ENCODE peak calls at places on chromosomes 11 and 22, in nine cellular contexts. One of them, this sample, is unnamed.

GRCh38 chr11:77035580-77035979 is 1.4 kb downstream of the B3GNT6 start:
- DNase-seq in endothelial cell: no peak
- DNase-seq in stimulated activated CD4-positive, alpha-beta T cell treated with anti-CD3 and anti-CD28 coated beads, Interleukin-1b, Interleukin-23, amount 100 ng/mL, for 24 hours: no peak
- DNase-seq in heart left ventricle: no peak
- DNase-seq in cardiac fibroblast: no peak
- DNase-seq in MM.1S: no peak
- DNase-seq in RWPE1: peak; percentile 54
- DNase-seq in K562: no peak
- DNase-seq in activated T-cell treated with anti-CD3 and anti-CD28 coated beads, Interleukin-2, amount 50 U/mL, for 24 hours: no peak
- DNase-seq in this sample: no peak

GRCh38 chr11:99197477-99197876 is 176.7 kb downstream of the CNTN5 start:
- DNase-seq in endothelial cell: no peak
- DNase-seq in stimulated activated CD4-positive, alpha-beta T cell treated with anti-CD3 and anti-CD28 coated beads, Interleukin-1b, Interleukin-23, amount 100 ng/mL, for 24 hours: no peak
- DNase-seq in heart left ventricle: no peak
- DNase-seq in cardiac fibroblast: no peak
- DNase-seq in MM.1S: no peak
- DNase-seq in RWPE1: no peak
- DNase-seq in K562: no peak
- DNase-seq in activated T-cell treated with anti-CD3 and anti-CD28 coated beads, Interleukin-2, amount 50 U/mL, for 24 hours: no peak
- DNase-seq in this sample: no peak

GRCh38 chr11:40281055-40281580 is 1178.3 kb downstream of the LRRC4C start:
- DNase-seq in endothelial cell: no peak
- DNase-seq in stimulated activated CD4-positive, alpha-beta T cell treated with anti-CD3 and anti-CD28 coated beads, Interleukin-1b, Interleukin-23, amount 100 ng/mL, for 24 hours: no peak
- DNase-seq in heart left ventricle: no peak
- DNase-seq in cardiac fibroblast: peak; percentile 13
- DNase-seq in MM.1S: no peak
- DNase-seq in RWPE1: no peak
- DNase-seq in K562: no peak
- DNase-seq in activated T-cell treated with anti-CD3 and anti-CD28 coated beads, Interleukin-2, amount 50 U/mL, for 24 hours: no peak
- DNase-seq in this sample: no peak

GRCh38 chr11:66704659-66705360 is 24.2 kb downstream of the SPTBN2 start:
- DNase-seq in endothelial cell: no peak
- DNase-seq in stimulated activated CD4-positive, alpha-beta T cell treated with anti-CD3 and anti-CD28 coated beads, Interleukin-1b, Interleukin-23, amount 100 ng/mL, for 24 hours: no peak
- DNase-seq in heart left ventricle: no peak
- DNase-seq in cardiac fibroblast: no peak
- DNase-seq in MM.1S: no peak
- DNase-seq in RWPE1: no peak
- DNase-seq in K562: no peak
- DNase-seq in activated T-cell treated with anti-CD3 and anti-CD28 coated beads, Interleukin-2, amount 50 U/mL, for 24 hours: no peak
- DNase-seq in this sample: no peak

GRCh38 chr22:37544955-37545702 is 15.2 kb upstream of the CDC42EP1 start:
- DNase-seq in endothelial cell: peak; percentile 90
- DNase-seq in stimulated activated CD4-positive, alpha-beta T cell treated with anti-CD3 and anti-CD28 coated beads, Interleukin-1b, Interleukin-23, amount 100 ng/mL, for 24 hours: peak; percentile 39
- DNase-seq in heart left ventricle: peak; percentile 75
- DNase-seq in cardiac fibroblast: peak; percentile 83
- DNase-seq in MM.1S: peak; percentile 48
- DNase-seq in RWPE1: no peak
- DNase-seq in K562: peak; percentile 72
- DNase-seq in activated T-cell treated with anti-CD3 and anti-CD28 coated beads, Interleukin-2, amount 50 U/mL, for 24 hours: peak; percentile 63
- DNase-seq in this sample: no peak

GRCh38 chr11:11708256-11708655 is 86.5 kb upstream of the GALNT18 start:
- DNase-seq in endothelial cell: no peak
- DNase-seq in stimulated activated CD4-positive, alpha-beta T cell treated with anti-CD3 and anti-CD28 coated beads, Interleukin-1b, Interleukin-23, amount 100 ng/mL, for 24 hours: no peak
- DNase-seq in heart left ventricle: no peak
- DNase-seq in cardiac fibroblast: no peak
- DNase-seq in MM.1S: no peak
- DNase-seq in RWPE1: no peak
- DNase-seq in K562: no peak
- DNase-seq in activated T-cell treated with anti-CD3 and anti-CD28 coated beads, Interleukin-2, amount 50 U/mL, for 24 hours: no peak
- DNase-seq in this sample: no peak

GRCh38 chr11:76208438-76208828 is 2.1 kb upstream of the WNT11 start:
- DNase-seq in endothelial cell: no peak
- DNase-seq in stimulated activated CD4-positive, alpha-beta T cell treated with anti-CD3 and anti-CD28 coated beads, Interleukin-1b, Interleukin-23, amount 100 ng/mL, for 24 hours: no peak
- DNase-seq in heart left ventricle: no peak
- DNase-seq in cardiac fibroblast: no peak
- DNase-seq in MM.1S: no peak
- DNase-seq in RWPE1: no peak
- DNase-seq in K562: no peak
- DNase-seq in activated T-cell treated with anti-CD3 and anti-CD28 coated beads, Interleukin-2, amount 50 U/mL, for 24 hours: no peak
- DNase-seq in this sample: no peak

GRCh38 chr22:46079861-46080821 is 70.2 kb upstream of the PPARA start:
- DNase-seq in endothelial cell: no peak
- DNase-seq in stimulated activated CD4-positive, alpha-beta T cell treated with anti-CD3 and anti-CD28 coated beads, Interleukin-1b, Interleukin-23, amount 100 ng/mL, for 24 hours: no peak
- DNase-seq in heart left ventricle: peak; percentile 75
- DNase-seq in cardiac fibroblast: no peak
- DNase-seq in MM.1S: no peak
- DNase-seq in RWPE1: peak; percentile 52
- DNase-seq in K562: no peak
- DNase-seq in activated T-cell treated with anti-CD3 and anti-CD28 coated beads, Interleukin-2, amount 50 U/mL, for 24 hours: no peak
- DNase-seq in this sample: no peak

GRCh38 chr22:30362632-30363281 is 6.0 kb downstream of the CCDC157 start:
- DNase-seq in endothelial cell: no peak
- DNase-seq in stimulated activated CD4-positive, alpha-beta T cell treated with anti-CD3 and anti-CD28 coated beads, Interleukin-1b, Interleukin-23, amount 100 ng/mL, for 24 hours: no peak
- DNase-seq in heart left ventricle: no peak
- DNase-seq in cardiac fibroblast: no peak
- DNase-seq in MM.1S: no peak
- DNase-seq in RWPE1: no peak
- DNase-seq in K562: peak; percentile 47
- DNase-seq in activated T-cell treated with anti-CD3 and anti-CD28 coated beads, Interleukin-2, amount 50 U/mL, for 24 hours: no peak
- DNase-seq in this sample: no peak

GRCh38 chr11:26930518-26931247 is 63.2 kb upstream of the FIBIN start:
- DNase-seq in endothelial cell: no peak
- DNase-seq in stimulated activated CD4-positive, alpha-beta T cell treated with anti-CD3 and anti-CD28 coated beads, Interleukin-1b, Interleukin-23, amount 100 ng/mL, for 24 hours: no peak
- DNase-seq in heart left ventricle: no peak
- DNase-seq in cardiac fibroblast: no peak
- DNase-seq in MM.1S: no peak
- DNase-seq in RWPE1: no peak
- DNase-seq in K562: no peak
- DNase-seq in activated T-cell treated with anti-CD3 and anti-CD28 coated beads, Interleukin-2, amount 50 U/mL, for 24 hours: no peak
- DNase-seq in this sample: no peak

GRCh38 chr11:126393143-126393542 is 37.7 kb downstream of the ST3GAL4 start:
- DNase-seq in endothelial cell: no peak
- DNase-seq in stimulated activated CD4-positive, alpha-beta T cell treated with anti-CD3 and anti-CD28 coated beads, Interleukin-1b, Interleukin-23, amount 100 ng/mL, for 24 hours: no peak
- DNase-seq in heart left ventricle: no peak
- DNase-seq in cardiac fibroblast: no peak
- DNase-seq in MM.1S: no peak
- DNase-seq in RWPE1: no peak
- DNase-seq in K562: no peak
- DNase-seq in activated T-cell treated with anti-CD3 and anti-CD28 coated beads, Interleukin-2, amount 50 U/mL, for 24 hours: no peak
- DNase-seq in this sample: no peak

GRCh38 chr11:126122863-126123262 is 60.2 kb upstream of the CDON start:
- DNase-seq in endothelial cell: no peak
- DNase-seq in stimulated activated CD4-positive, alpha-beta T cell treated with anti-CD3 and anti-CD28 coated beads, Interleukin-1b, Interleukin-23, amount 100 ng/mL, for 24 hours: no peak
- DNase-seq in heart left ventricle: no peak
- DNase-seq in cardiac fibroblast: no peak
- DNase-seq in MM.1S: no peak
- DNase-seq in RWPE1: no peak
- DNase-seq in K562: no peak
- DNase-seq in activated T-cell treated with anti-CD3 and anti-CD28 coated beads, Interleukin-2, amount 50 U/mL, for 24 hours: no peak
- DNase-seq in this sample: no peak

GRCh38 chr11:83862691-83863090 is 576.5 kb upstream of the CCDC90B start:
- DNase-seq in endothelial cell: no peak
- DNase-seq in stimulated activated CD4-positive, alpha-beta T cell treated with anti-CD3 and anti-CD28 coated beads, Interleukin-1b, Interleukin-23, amount 100 ng/mL, for 24 hours: no peak
- DNase-seq in heart left ventricle: no peak
- DNase-seq in cardiac fibroblast: no peak
- DNase-seq in MM.1S: no peak
- DNase-seq in RWPE1: no peak
- DNase-seq in K562: no peak
- DNase-seq in activated T-cell treated with anti-CD3 and anti-CD28 coated beads, Interleukin-2, amount 50 U/mL, for 24 hours: no peak
- DNase-seq in this sample: no peak

GRCh38 chr11:128502736-128503135 is 84.6 kb downstream of the ETS1 start:
- DNase-seq in endothelial cell: no peak
- DNase-seq in stimulated activated CD4-positive, alpha-beta T cell treated with anti-CD3 and anti-CD28 coated beads, Interleukin-1b, Interleukin-23, amount 100 ng/mL, for 24 hours: no peak
- DNase-seq in heart left ventricle: no peak
- DNase-seq in cardiac fibroblast: peak; percentile 88
- DNase-seq in MM.1S: no peak
- DNase-seq in RWPE1: peak; percentile 35
- DNase-seq in K562: no peak
- DNase-seq in activated T-cell treated with anti-CD3 and anti-CD28 coated beads, Interleukin-2, amount 50 U/mL, for 24 hours: no peak
- DNase-seq in this sample: no peak

GRCh38 chr11:37762079-37762478 is 1164.0 kb upstream of the RAG2 start:
- DNase-seq in endothelial cell: no peak
- DNase-seq in stimulated activated CD4-positive, alpha-beta T cell treated with anti-CD3 and anti-CD28 coated beads, Interleukin-1b, Interleukin-23, amount 100 ng/mL, for 24 hours: no peak
- DNase-seq in heart left ventricle: no peak
- DNase-seq in cardiac fibroblast: no peak
- DNase-seq in MM.1S: no peak
- DNase-seq in RWPE1: no peak
- DNase-seq in K562: no peak
- DNase-seq in activated T-cell treated with anti-CD3 and anti-CD28 coated beads, Interleukin-2, amount 50 U/mL, for 24 hours: no peak
- DNase-seq in this sample: no peak

GRCh38 chr11:36165638-36166389 is 123.4 kb downstream of the COMMD9 start:
- DNase-seq in endothelial cell: no peak
- DNase-seq in stimulated activated CD4-positive, alpha-beta T cell treated with anti-CD3 and anti-CD28 coated beads, Interleukin-1b, Interleukin-23, amount 100 ng/mL, for 24 hours: no peak
- DNase-seq in heart left ventricle: no peak
- DNase-seq in cardiac fibroblast: no peak
- DNase-seq in MM.1S: no peak
- DNase-seq in RWPE1: no peak
- DNase-seq in K562: no peak
- DNase-seq in activated T-cell treated with anti-CD3 and anti-CD28 coated beads, Interleukin-2, amount 50 U/mL, for 24 hours: no peak
- DNase-seq in this sample: no peak

GRCh38 chr11:62048101-62048500 is 75.7 kb upstream of the INCENP start:
- DNase-seq in endothelial cell: no peak
- DNase-seq in stimulated activated CD4-positive, alpha-beta T cell treated with anti-CD3 and anti-CD28 coated beads, Interleukin-1b, Interleukin-23, amount 100 ng/mL, for 24 hours: no peak
- DNase-seq in heart left ventricle: no peak
- DNase-seq in cardiac fibroblast: peak; percentile 48
- DNase-seq in MM.1S: no peak
- DNase-seq in RWPE1: peak; percentile 24
- DNase-seq in K562: no peak
- DNase-seq in activated T-cell treated with anti-CD3 and anti-CD28 coated beads, Interleukin-2, amount 50 U/mL, for 24 hours: no peak
- DNase-seq in this sample: no peak

GRCh38 chr11:3341298-3341697 is 37.6 kb downstream of the ZNF195 start:
- DNase-seq in endothelial cell: peak; percentile 75
- DNase-seq in stimulated activated CD4-positive, alpha-beta T cell treated with anti-CD3 and anti-CD28 coated beads, Interleukin-1b, Interleukin-23, amount 100 ng/mL, for 24 hours: peak; percentile 46
- DNase-seq in heart left ventricle: no peak
- DNase-seq in cardiac fibroblast: peak; percentile 15
- DNase-seq in MM.1S: peak; percentile 66
- DNase-seq in RWPE1: peak; percentile 24
- DNase-seq in K562: peak; percentile 61
- DNase-seq in activated T-cell treated with anti-CD3 and anti-CD28 coated beads, Interleukin-2, amount 50 U/mL, for 24 hours: peak; percentile 75
- DNase-seq in this sample: no peak

GRCh38 chr11:120539681-120540369 is 28.3 kb downstream of the GRIK4 start:
- DNase-seq in endothelial cell: no peak
- DNase-seq in stimulated activated CD4-positive, alpha-beta T cell treated with anti-CD3 and anti-CD28 coated beads, Interleukin-1b, Interleukin-23, amount 100 ng/mL, for 24 hours: no peak
- DNase-seq in heart left ventricle: no peak
- DNase-seq in cardiac fibroblast: peak; percentile 23
- DNase-seq in MM.1S: no peak
- DNase-seq in RWPE1: peak; percentile 23
- DNase-seq in K562: no peak
- DNase-seq in activated T-cell treated with anti-CD3 and anti-CD28 coated beads, Interleukin-2, amount 50 U/mL, for 24 hours: no peak
- DNase-seq in this sample: peak; percentile 16

GRCh38 chr11:118522571-118523072 is 4.7 kb upstream of the TTC36 start:
- DNase-seq in endothelial cell: peak; percentile 32
- DNase-seq in stimulated activated CD4-positive, alpha-beta T cell treated with anti-CD3 and anti-CD28 coated beads, Interleukin-1b, Interleukin-23, amount 100 ng/mL, for 24 hours: no peak
- DNase-seq in heart left ventricle: no peak
- DNase-seq in cardiac fibroblast: peak; percentile 59
- DNase-seq in MM.1S: no peak
- DNase-seq in RWPE1: no peak
- DNase-seq in K562: peak; percentile 41
- DNase-seq in activated T-cell treated with anti-CD3 and anti-CD28 coated beads, Interleukin-2, amount 50 U/mL, for 24 hours: no peak
- DNase-seq in this sample: no peak

GRCh38 chr22:20178075-20178921 is 27.4 kb upstream of the CCDC188 start:
- DNase-seq in endothelial cell: no peak
- DNase-seq in stimulated activated CD4-positive, alpha-beta T cell treated with anti-CD3 and anti-CD28 coated beads, Interleukin-1b, Interleukin-23, amount 100 ng/mL, for 24 hours: no peak
- DNase-seq in heart left ventricle: no peak
- DNase-seq in cardiac fibroblast: no peak
- DNase-seq in MM.1S: no peak
- DNase-seq in RWPE1: no peak
- DNase-seq in K562: no peak
- DNase-seq in activated T-cell treated with anti-CD3 and anti-CD28 coated beads, Interleukin-2, amount 50 U/mL, for 24 hours: no peak
- DNase-seq in this sample: no peak

GRCh38 chr22:26617251-26618199 is at the start of gene CRYBB1:
- DNase-seq in endothelial cell: no peak
- DNase-seq in stimulated activated CD4-positive, alpha-beta T cell treated with anti-CD3 and anti-CD28 coated beads, Interleukin-1b, Interleukin-23, amount 100 ng/mL, for 24 hours: no peak
- DNase-seq in heart left ventricle: peak; percentile 66
- DNase-seq in cardiac fibroblast: peak; percentile 19
- DNase-seq in MM.1S: peak; percentile 91
- DNase-seq in RWPE1: no peak
- DNase-seq in K562: peak; percentile 54
- DNase-seq in activated T-cell treated with anti-CD3 and anti-CD28 coated beads, Interleukin-2, amount 50 U/mL, for 24 hours: no peak
- DNase-seq in this sample: no peak

GRCh38 chr11:66113132-66113856 is 43.2 kb downstream of the PACS1 start:
- DNase-seq in endothelial cell: no peak
- DNase-seq in stimulated activated CD4-positive, alpha-beta T cell treated with anti-CD3 and anti-CD28 coated beads, Interleukin-1b, Interleukin-23, amount 100 ng/mL, for 24 hours: no peak
- DNase-seq in heart left ventricle: no peak
- DNase-seq in cardiac fibroblast: peak; percentile 69
- DNase-seq in MM.1S: no peak
- DNase-seq in RWPE1: peak; percentile 80
- DNase-seq in K562: no peak
- DNase-seq in activated T-cell treated with anti-CD3 and anti-CD28 coated beads, Interleukin-2, amount 50 U/mL, for 24 hours: no peak
- DNase-seq in this sample: no peak

GRCh38 chr22:19986410-19987341 is 29.9 kb downstream of the ARVCF start:
- DNase-seq in endothelial cell: peak; percentile 84
- DNase-seq in stimulated activated CD4-positive, alpha-beta T cell treated with anti-CD3 and anti-CD28 coated beads, Interleukin-1b, Interleukin-23, amount 100 ng/mL, for 24 hours: peak; percentile 54
- DNase-seq in heart left ventricle: peak; percentile 89
- DNase-seq in cardiac fibroblast: peak; percentile 76
- DNase-seq in MM.1S: peak; percentile 62
- DNase-seq in RWPE1: peak; percentile 87
- DNase-seq in K562: peak; percentile 100
- DNase-seq in activated T-cell treated with anti-CD3 and anti-CD28 coated beads, Interleukin-2, amount 50 U/mL, for 24 hours: peak; percentile 79
- DNase-seq in this sample: no peak

GRCh38 chr11:86790867-86791849 is 9.2 kb upstream of the PRSS23 start:
- DNase-seq in endothelial cell: no peak
- DNase-seq in stimulated activated CD4-positive, alpha-beta T cell treated with anti-CD3 and anti-CD28 coated beads, Interleukin-1b, Interleukin-23, amount 100 ng/mL, for 24 hours: no peak
- DNase-seq in heart left ventricle: no peak
- DNase-seq in cardiac fibroblast: no peak
- DNase-seq in MM.1S: no peak
- DNase-seq in RWPE1: no peak
- DNase-seq in K562: no peak
- DNase-seq in activated T-cell treated with anti-CD3 and anti-CD28 coated beads, Interleukin-2, amount 50 U/mL, for 24 hours: no peak
- DNase-seq in this sample: no peak

GRCh38 chr11:59283825-59284772 is 71.4 kb upstream of the MPEG1 start:
- DNase-seq in endothelial cell: peak; percentile 30
- DNase-seq in stimulated activated CD4-positive, alpha-beta T cell treated with anti-CD3 and anti-CD28 coated beads, Interleukin-1b, Interleukin-23, amount 100 ng/mL, for 24 hours: peak; percentile 11
- DNase-seq in heart left ventricle: peak; percentile 45
- DNase-seq in cardiac fibroblast: peak; percentile 70
- DNase-seq in MM.1S: peak; percentile 67
- DNase-seq in RWPE1: peak; percentile 30
- DNase-seq in K562: peak; percentile 43
- DNase-seq in activated T-cell treated with anti-CD3 and anti-CD28 coated beads, Interleukin-2, amount 50 U/mL, for 24 hours: peak; percentile 50
- DNase-seq in this sample: no peak

GRCh38 chr11:128342511-128343133 is 244.7 kb downstream of the ETS1 start:
- DNase-seq in endothelial cell: no peak
- DNase-seq in stimulated activated CD4-positive, alpha-beta T cell treated with anti-CD3 and anti-CD28 coated beads, Interleukin-1b, Interleukin-23, amount 100 ng/mL, for 24 hours: peak; percentile 54
- DNase-seq in heart left ventricle: peak; percentile 73
- DNase-seq in cardiac fibroblast: peak; percentile 77
- DNase-seq in MM.1S: peak; percentile 49
- DNase-seq in RWPE1: peak; percentile 63
- DNase-seq in K562: no peak
- DNase-seq in activated T-cell treated with anti-CD3 and anti-CD28 coated beads, Interleukin-2, amount 50 U/mL, for 24 hours: peak; percentile 75
- DNase-seq in this sample: peak; percentile 58

GRCh38 chr22:35567214-35567792 is 26.7 kb downstream of the RASD2 start:
- DNase-seq in endothelial cell: no peak
- DNase-seq in stimulated activated CD4-positive, alpha-beta T cell treated with anti-CD3 and anti-CD28 coated beads, Interleukin-1b, Interleukin-23, amount 100 ng/mL, for 24 hours: no peak
- DNase-seq in heart left ventricle: no peak
- DNase-seq in cardiac fibroblast: no peak
- DNase-seq in MM.1S: no peak
- DNase-seq in RWPE1: no peak
- DNase-seq in K562: no peak
- DNase-seq in activated T-cell treated with anti-CD3 and anti-CD28 coated beads, Interleukin-2, amount 50 U/mL, for 24 hours: no peak
- DNase-seq in this sample: no peak

GRCh38 chr11:78575478-78575877 is 814 bp upstream of the NARS2 start:
- DNase-seq in endothelial cell: no peak
- DNase-seq in stimulated activated CD4-positive, alpha-beta T cell treated with anti-CD3 and anti-CD28 coated beads, Interleukin-1b, Interleukin-23, amount 100 ng/mL, for 24 hours: no peak
- DNase-seq in heart left ventricle: no peak
- DNase-seq in cardiac fibroblast: no peak
- DNase-seq in MM.1S: no peak
- DNase-seq in RWPE1: no peak
- DNase-seq in K562: no peak
- DNase-seq in activated T-cell treated with anti-CD3 and anti-CD28 coated beads, Interleukin-2, amount 50 U/mL, for 24 hours: no peak
- DNase-seq in this sample: no peak

GRCh38 chr22:30838111-30838510 is 130.5 kb downstream of the MORC2 start:
- DNase-seq in endothelial cell: no peak
- DNase-seq in stimulated activated CD4-positive, alpha-beta T cell treated with anti-CD3 and anti-CD28 coated beads, Interleukin-1b, Interleukin-23, amount 100 ng/mL, for 24 hours: no peak
- DNase-seq in heart left ventricle: no peak
- DNase-seq in cardiac fibroblast: no peak
- DNase-seq in MM.1S: no peak
- DNase-seq in RWPE1: no peak
- DNase-seq in K562: no peak
- DNase-seq in activated T-cell treated with anti-CD3 and anti-CD28 coated beads, Interleukin-2, amount 50 U/mL, for 24 hours: no peak
- DNase-seq in this sample: no peak

GRCh38 chr11:113286509-113287497 is 27.6 kb upstream of the TTC12 start:
- DNase-seq in endothelial cell: no peak
- DNase-seq in stimulated activated CD4-positive, alpha-beta T cell treated with anti-CD3 and anti-CD28 coated beads, Interleukin-1b, Interleukin-23, amount 100 ng/mL, for 24 hours: no peak
- DNase-seq in heart left ventricle: peak; percentile 39
- DNase-seq in cardiac fibroblast: peak; percentile 6
- DNase-seq in MM.1S: peak; percentile 11
- DNase-seq in RWPE1: no peak
- DNase-seq in K562: no peak
- DNase-seq in activated T-cell treated with anti-CD3 and anti-CD28 coated beads, Interleukin-2, amount 50 U/mL, for 24 hours: no peak
- DNase-seq in this sample: no peak